ENCODE peak calls at places on chromosomes 7 and 10, in six cellular contexts. I, A, P, D, W and N are unnamed samples.

GRCh38 chr7:28062197-28062988 is 118.2 kb downstream of the JAZF1 start:
- DNase-seq in I (peak; percentile 38), A (peak; percentile 84), P (peak; percentile 81), D (peak; percentile 32), W (peak; percentile 90), N (no peak)

GRCh38 chr10:36412942-36413341 is 712.5 kb upstream of the ANKRD30A start:
- DNase-seq in I (no peak), A (no peak), P (no peak), D (peak; percentile 34), W (no peak), N (no peak)

GRCh38 chr7:157710396-157710795 is 373.6 kb downstream of the DNAJB6 start:
- DNase-seq in I (no peak), A (no peak), P (peak; percentile 17), D (no peak), W (no peak), N (no peak)

GRCh38 chr7:96388166-96388565 is 66.3 kb upstream of the SLC25A13 start:
- DNase-seq in I (no peak), A (no peak), P (no peak), D (peak; percentile 93), W (no peak), N (no peak)

GRCh38 chr10:49610735-49611165 is 640 bp downstream of the SLC18A3 start:
- DNase-seq in I (no peak), A (no peak), P (no peak), D (no peak), W (peak; percentile 22), N (no peak)

GRCh38 chr10:6036861-6037321 is 25.3 kb downstream of the IL2RA start:
- DNase-seq in I (no peak), A (no peak), P (no peak), D (no peak), W (peak; percentile 15), N (no peak)

GRCh38 chr10:110992011-110992800 is 72.8 kb downstream of the SHOC2 start:
- DNase-seq in I (no peak), A (no peak), P (no peak), D (peak; percentile 60), W (no peak), N (no peak)

GRCh38 chr7:129917934-129918333 is 34.8 kb downstream of the UBE2H start:
- DNase-seq in I (no peak), A (no peak), P (no peak), D (no peak), W (no peak), N (no peak)

GRCh38 chr10:123399276-123399839 is 245.2 kb downstream of the BUB3 start:
- DNase-seq in I (no peak), A (no peak), P (no peak), D (no peak), W (no peak), N (no peak)

GRCh38 chr10:28807760-28808613 is 130.7 kb downstream of the BAMBI start:
- DNase-seq in I (no peak), A (no peak), P (no peak), D (no peak), W (no peak), N (no peak)

GRCh38 chr10:12742776-12743175 is 258.7 kb downstream of the CCDC3 start:
- DNase-seq in I (no peak), A (no peak), P (no peak), D (no peak), W (no peak), N (no peak)

GRCh38 chr7:47035522-47035921 is 546.4 kb downstream of the TNS3 start:
- DNase-seq in I (no peak), A (no peak), P (no peak), D (no peak), W (no peak), N (no peak)

GRCh38 chr10:116026315-116026714 is 246.7 kb downstream of the GFRA1 start:
- DNase-seq in I (no peak), A (no peak), P (no peak), D (no peak), W (no peak), N (no peak)

GRCh38 chr7:74070619-74070920 is 13.0 kb upstream of the LIMK1 start:
- DNase-seq in I (no peak), A (no peak), P (peak; percentile 23), D (no peak), W (no peak), N (no peak)

GRCh38 chr10:123618224-123618623 is 47.9 kb upstream of the GPR26 start:
- DNase-seq in I (no peak), A (no peak), P (no peak), D (no peak), W (no peak), N (no peak)

GRCh38 chr7:106217089-106217542 is 67.7 kb downstream of the NAMPT start:
- DNase-seq in I (no peak), A (no peak), P (peak; percentile 62), D (peak; percentile 12), W (peak; percentile 83), N (peak; percentile 30)

GRCh38 chr10:132836248-132836831 is 50.4 kb upstream of the NKX6-2 start:
- DNase-seq in I (no peak), A (no peak), P (no peak), D (no peak), W (peak; percentile 64), N (no peak)

GRCh38 chr10:58952162-58952561 is 224.3 kb upstream of the PHYHIPL start:
- DNase-seq in I (no peak), A (no peak), P (no peak), D (no peak), W (peak; percentile 68), N (no peak)

GRCh38 chr10:132329565-132330485 is 2.2 kb upstream of the LRRC27 start:
- DNase-seq in I (no peak), A (no peak), P (no peak), D (peak; percentile 11), W (peak; percentile 66), N (no peak)

GRCh38 chr7:86956567-86956966 is 102.9 kb downstream of the ELAPOR2 start:
- DNase-seq in I (no peak), A (no peak), P (no peak), D (no peak), W (no peak), N (no peak)

GRCh38 chr7:106568680-106569499 is 92.1 kb downstream of the CCDC71L start:
- DNase-seq in I (no peak), A (peak; percentile 66), P (no peak), D (peak; percentile 85), W (no peak), N (no peak)

GRCh38 chr7:101538596-101539459 is 90.3 kb downstream of the MYL10 start:
- DNase-seq in I (peak; percentile 53), A (peak; percentile 8), P (peak; percentile 66), D (peak; percentile 25), W (no peak), N (no peak)

GRCh38 chr10:33609546-33609945 is 275.1 kb upstream of the NRP1 start:
- DNase-seq in I (no peak), A (no peak), P (no peak), D (peak; percentile 3), W (no peak), N (no peak)

GRCh38 chr10:23070819-23071218 is 24.6 kb upstream of the MSRB2 start:
- DNase-seq in I (no peak), A (peak; percentile 76), P (no peak), D (no peak), W (no peak), N (no peak)

GRCh38 chr7:97015279-97015678 is 9.4 kb downstream of the DLX5 start:
- DNase-seq in I (no peak), A (no peak), P (no peak), D (no peak), W (no peak), N (no peak)

GRCh38 chr7:136441835-136442234 is 426.6 kb upstream of the CHRM2 start:
- DNase-seq in I (no peak), A (no peak), P (no peak), D (no peak), W (no peak), N (no peak)